ENCODE peak calls at places on chromosome X, in four cellular contexts. R, G, Z and T are unnamed samples.
A peak's percentile ranks its signal among the peaks of the same experiment; 100 is the strongest.

GRCh38 chrX:18574591-18574990 is 97.3 kb downstream of the RS1 start:
- DNase-seq in G (no peak), Z (no peak), R (no peak), T (peak; percentile 9)

GRCh38 chrX:84219551-84219950 is 31.6 kb upstream of the RPS6KA6 start:
- DNase-seq in R (no peak), G (no peak), Z (no peak), T (no peak)

GRCh38 chrX:146863566-146863965 is 49.0 kb upstream of the CXorf51A start:
- DNase-seq in R (no peak), G (no peak), Z (no peak), T (no peak)

GRCh38 chrX:150482537-150483217 is 85.7 kb upstream of the MTM1 start:
- DNase-seq in G (peak; percentile 9), R (no peak), Z (peak; percentile 14), T (peak; percentile 59)

GRCh38 chrX:123731987-123732678 is 719 bp downstream of the THOC2 start:
- DNase-seq in Z (peak; percentile 17), G (no peak), R (no peak), T (peak; percentile 27)

GRCh38 chrX:3711331-3711917 is 2.0 kb downstream of the PRKX start:
- DNase-seq in R (peak; percentile 11), G (no peak), Z (peak; percentile 16), T (no peak)

GRCh38 chrX:53089224-53089842 is 4.6 kb upstream of the KANTR start:
- DNase-seq in G (no peak), R (no peak), Z (peak; percentile 47), T (peak; percentile 64)

GRCh38 chrX:140765043-140765784 is 55.7 kb downstream of the LINC00632 start:
- DNase-seq in R (no peak), G (no peak), Z (no peak), T (no peak)

GRCh38 chrX:73562458-73562857 is 539 bp upstream of the CHIC1 start:
- DNase-seq in G (no peak), Z (no peak), R (peak; percentile 1), T (peak; percentile 2)

GRCh38 chrX:14872355-14872754 is 514 bp downstream of the FANCB start:
- DNase-seq in Z (peak; percentile 7), R (no peak), G (no peak), T (no peak)

GRCh38 chrX:121106484-121107235 is 59.2 kb downstream of the GLUD2 start:
- DNase-seq in Z (no peak), R (no peak), G (no peak), T (no peak)

GRCh38 chrX:150546711-150547153 is 21.7 kb upstream of the MTM1 start:
- DNase-seq in Z (no peak), G (no peak), R (no peak), T (no peak)

GRCh38 chrX:39242187-39242586 is 440.9 kb downstream of the MID1IP1 start:
- DNase-seq in R (no peak), Z (peak; percentile 53), G (peak; percentile 14), T (peak; percentile 6)

GRCh38 chrX:20252392-20253231 is 14.1 kb downstream of the RPS6KA3 start:
- DNase-seq in G (peak; percentile 35), Z (peak; percentile 43), R (no peak), T (peak; percentile 10)

GRCh38 chrX:9493936-9494335 is 29.1 kb downstream of the TBL1X start:
- DNase-seq in G (no peak), Z (no peak), R (no peak), T (no peak)

GRCh38 chrX:84187501-84188319 is at the start of gene RPS6KA6:
- DNase-seq in G (no peak), R (no peak), Z (no peak), T (peak; percentile 17)

GRCh38 chrX:18855919-18856644 is 127.8 kb downstream of the PHKA2 start:
- DNase-seq in R (peak; percentile 90), Z (no peak), G (no peak), T (no peak)

GRCh38 chrX:100636321-100636991 is at the start of gene TSPAN6:
- DNase-seq in Z (peak; percentile 11), G (peak; percentile 86), R (no peak), T (peak; percentile 91)

GRCh38 chrX:133415276-133416105 is at the start of gene GPC4:
- DNase-seq in R (no peak), G (no peak), Z (no peak), T (peak; percentile 15)

GRCh38 chrX:148682206-148682605 is 181.8 kb downstream of the AFF2 start:
- DNase-seq in R (no peak), Z (no peak), G (no peak), T (no peak)

GRCh38 chrX:84064814-84065213 is 123.2 kb downstream of the RPS6KA6 start:
- DNase-seq in Z (no peak), G (no peak), R (no peak), T (no peak)

GRCh38 chrX:151899622-151900021 is 13.1 kb upstream of the MAGEA4 start:
- DNase-seq in R (no peak), G (no peak), Z (no peak), T (no peak)

GRCh38 chrX:149610511-149610910 is 15.4 kb upstream of the HSFX2 start:
- DNase-seq in Z (no peak), R (no peak), G (no peak), T (no peak)

GRCh38 chrX:120251471-120252011 is 929 bp downstream of the ZBTB33 start:
- DNase-seq in R (no peak), G (peak; percentile 3), Z (peak; percentile 22), T (peak; percentile 12)

GRCh38 chrX:121958886-121959285 is 911.5 kb downstream of the GLUD2 start:
- DNase-seq in Z (no peak), R (no peak), G (no peak), T (no peak)

GRCh38 chrX:151724563-151725337 is 8.9 kb downstream of the FATE1 start:
- DNase-seq in G (no peak), R (no peak), Z (no peak), T (no peak)

GRCh38 chrX:38278682-38279081 is 48.6 kb downstream of the RPGR start:
- DNase-seq in G (no peak), R (no peak), Z (no peak), T (no peak)

GRCh38 chrX:139751053-139751452 is 43.1 kb upstream of the MCF2 start:
- DNase-seq in Z (no peak), G (no peak), R (no peak), T (no peak)

GRCh38 chrX:30593435-30594200 is 16.1 kb upstream of the TASL start:
- DNase-seq in Z (no peak), R (no peak), G (peak; percentile 7), T (no peak)

GRCh38 chrX:150688911-150689451 is 4.2 kb upstream of the MTMR1 start:
- DNase-seq in R (no peak), G (peak; percentile 29), Z (no peak), T (peak; percentile 42)

GRCh38 chrX:140817943-140818342 is 108.4 kb downstream of the LINC00632 start:
- DNase-seq in G (no peak), Z (no peak), R (no peak), T (peak; percentile 7)

GRCh38 chrX:41389311-41389888 is 55.4 kb downstream of the DDX3X start:
- DNase-seq in R (no peak), G (peak; percentile 81), Z (no peak), T (no peak)

GRCh38 chrX:24294619-24295018 is 19.2 kb downstream of the SUPT20HL2 start:
- DNase-seq in R (no peak), Z (no peak), G (no peak), T (no peak)

GRCh38 chrX:115233497-115234219 is at the start of gene LRCH2:
- DNase-seq in R (no peak), Z (no peak), G (no peak), T (no peak)
- TF ChIP-seq JUNB in R (no peak), Z (no peak), G (no peak), T (no peak)

GRCh38 chrX:107731831-107732502 is 43.6 kb downstream of the TSC22D3 start:
- DNase-seq in G (no peak), Z (peak; percentile 73), R (no peak), T (peak; percentile 33)
- TF ChIP-seq EP300 in G (no peak), Z (peak; percentile 19), R (no peak), T (no peak)

GRCh38 chrX:153953342-153953830 is 8.9 kb upstream of the RENBP start:
- DNase-seq in R (no peak), G (peak; percentile 14), Z (peak; percentile 61), T (peak; percentile 68)
- TF ChIP-seq JUNB in R (no peak), G (no peak), Z (no peak), T (no peak)

GRCh38 chrX:16155586-16155985 is 11.7 kb upstream of the MAGEB17 start:
- DNase-seq in Z (no peak), R (no peak), G (no peak), T (no peak)
- TF ChIP-seq EP300 in Z (no peak), R (no peak), G (no peak), T (no peak)

DNA sequence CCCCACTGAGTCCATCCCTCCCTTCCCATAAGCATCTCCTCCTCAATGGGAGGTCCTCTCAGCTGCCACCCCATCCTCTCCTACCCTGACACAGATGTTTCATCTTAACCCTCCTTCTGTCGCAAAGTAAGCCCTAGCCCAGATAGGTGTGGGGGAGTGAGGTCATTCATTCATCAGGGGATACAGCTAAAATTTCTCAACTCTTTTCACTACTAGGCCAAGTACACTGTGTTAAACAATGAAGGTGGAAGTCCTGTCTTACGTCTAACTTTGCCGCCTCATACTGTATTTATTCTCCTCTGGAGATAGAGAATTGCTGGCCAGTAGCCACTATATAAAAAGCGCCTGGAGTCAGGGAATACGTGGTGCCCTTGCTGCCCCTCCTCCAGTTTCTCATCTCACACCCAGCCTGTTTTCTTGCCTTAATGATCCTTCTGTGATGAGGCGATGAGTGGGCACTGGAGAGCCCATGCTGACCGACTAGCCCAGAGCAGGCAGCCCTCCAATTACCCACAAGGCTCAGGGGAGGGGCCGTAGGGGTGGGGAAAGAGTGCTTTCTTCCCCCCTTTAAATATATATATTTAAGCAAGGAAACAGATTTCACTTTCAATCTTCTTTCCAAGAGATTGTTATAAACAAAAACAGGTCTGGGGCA is 149.6 kb downstream of the PJA1 start:
- DNase-seq in G (no peak), Z (no peak), R (no peak), T (no peak)
- TF ChIP-seq JUNB in G (no peak), Z (no peak), R (no peak), T (no peak)

GRCh38 chrX:111837226-111837625 is 38.8 kb upstream of the TRPC5OS start:
- DNase-seq in Z (no peak), R (no peak), G (no peak), T (no peak)
- TF ChIP-seq EP300 in Z (no peak), R (no peak), G (no peak), T (no peak)

GRCh38 chrX:95318882-95319281 is 1365.8 kb upstream of the DIAPH2 start:
- DNase-seq in Z (peak; percentile 12), R (no peak), G (peak; percentile 4), T (peak; percentile 9)
- TF ChIP-seq JUNB in Z (no peak), R (no peak), G (no peak), T (no peak)